ENCODE peak calls at places on chromosomes 5 and 9, in five cellular contexts. F, L, J, V and S are unnamed samples.

GRCh38 chr9:112032733-112033132 is 136.1 kb downstream of the UGCG start:
- DNase-seq in F (peak; percentile 33), V (no peak), L (no peak), J (peak; percentile 71), S (peak; percentile 52)

GRCh38 chr9:75462866-75463265 is 374.6 kb downstream of the OSTF1 start:
- DNase-seq in F (no peak), J (no peak), V (no peak), L (no peak), S (no peak)

GRCh38 chr5:113122053-113122452 is 145.5 kb downstream of the DCP2 start:
- DNase-seq in L (no peak), F (peak; percentile 99), J (peak; percentile 94), V (no peak), S (peak; percentile 74)

GRCh38 chr9:134324359-134325095 is 1.7 kb upstream of the RXRA start:
- DNase-seq in L (no peak), J (peak; percentile 35), V (no peak), F (peak; percentile 75), S (peak; percentile 17)

GRCh38 chr9:121085661-121086060 is 10.9 kb downstream of the CNTRL start:
- DNase-seq in V (no peak), L (no peak), J (peak; percentile 61), F (peak; percentile 78), S (no peak)

GRCh38 chr5:138574744-138575193 is 432 bp downstream of the HSPA9 start:
- DNase-seq in L (no peak), V (no peak), F (peak; percentile 39), J (peak; percentile 24), S (no peak)

GRCh38 chr5:72407541-72407940 is 87.4 kb downstream of the PTCD2 start:
- DNase-seq in F (peak; percentile 69), J (peak; percentile 47), L (no peak), V (no peak), S (peak; percentile 31)

GRCh38 chr5:43171926-43172325 is 20.1 kb upstream of the NIM1K start:
- DNase-seq in F (peak; percentile 12), V (no peak), L (no peak), J (peak; percentile 38), S (no peak)

GRCh38 chr9:21455320-21455719 is 15.1 kb downstream of the IFNA1 start:
- DNase-seq in L (no peak), F (peak; percentile 50), V (peak; percentile 25), J (peak; percentile 25), S (peak; percentile 54)

GRCh38 chr9:127935765-127936221 is 1.9 kb downstream of the DPM2 start:
- DNase-seq in F (peak; percentile 62), J (peak; percentile 41), V (no peak), L (no peak), S (no peak)

GRCh38 chr5:24644757-24645156 is at the start of gene CDH10:
- DNase-seq in F (no peak), V (peak; percentile 90), J (no peak), L (no peak), S (no peak)

GRCh38 chr5:93427316-93427715 is 153.7 kb downstream of the NR2F1-AS1 start:
- DNase-seq in L (no peak), V (no peak), F (no peak), J (no peak), S (no peak)

GRCh38 chr5:24141046-24141445 is 503.7 kb downstream of the CDH10 start:
- DNase-seq in F (peak; percentile 32), L (no peak), J (no peak), V (no peak), S (no peak)

GRCh38 chr5:178232124-178232919 is at the start of gene PHYKPL:
- DNase-seq in J (peak; percentile 58), F (peak; percentile 63), V (peak; percentile 70), L (peak; percentile 64), S (peak; percentile 67)

GRCh38 chr9:77597057-77597456 is 51.1 kb downstream of the GNA14 start:
- DNase-seq in V (no peak), F (peak; percentile 14), J (no peak), L (no peak), S (peak; percentile 47)

GRCh38 chr5:109610581-109610980 is 79.1 kb upstream of the MAN2A1 start:
- DNase-seq in L (no peak), V (no peak), F (no peak), J (no peak), S (no peak)

GRCh38 chr9:136138566-136138965 is 19.9 kb upstream of the TMEM250 start:
- DNase-seq in F (peak; percentile 21), L (no peak), V (peak; percentile 94), J (no peak), S (peak; percentile 26)

GRCh38 chr5:43313854-43314457 is 744 bp upstream of the HMGCS1 start:
- DNase-seq in J (no peak), V (no peak), F (peak; percentile 57), L (no peak), S (no peak)

GRCh38 chr5:134161712-134162395 is 14.9 kb downstream of the SKP1 start:
- DNase-seq in L (no peak), F (no peak), V (no peak), J (no peak), S (no peak)

GRCh38 chr5:66596791-66597757 is 881 bp downstream of the MAST4 start:
- DNase-seq in V (peak; percentile 47), F (peak; percentile 3), J (no peak), L (no peak), S (peak; percentile 8)

GRCh38 chr5:77428033-77428432 is 64.1 kb downstream of the WDR41 start:
- DNase-seq in L (no peak), J (no peak), V (no peak), F (peak; percentile 53), S (no peak)

GRCh38 chr5:149938791-149939358 is 5.7 kb downstream of the PDE6A start:
- DNase-seq in F (peak; percentile 89), L (no peak), J (peak; percentile 84), V (no peak), S (peak; percentile 87)

GRCh38 chr9:74095925-74096324 is 401.2 kb upstream of the RORB start:
- DNase-seq in J (no peak), F (no peak), V (no peak), L (no peak), S (no peak)

GRCh38 chr5:115494570-115495289 is 49.8 kb downstream of the FEM1C start:
- DNase-seq in F (peak; percentile 56), V (no peak), L (no peak), J (no peak), S (no peak)

GRCh38 chr9:34279431-34279830 is 49.6 kb downstream of the KIF24 start:
- DNase-seq in L (no peak), V (no peak), J (no peak), F (peak; percentile 14), S (no peak)

GRCh38 chr5:56323505-56323904 is 90.4 kb upstream of the ANKRD55 start:
- DNase-seq in F (peak; percentile 29), J (peak; percentile 76), V (no peak), L (no peak), S (peak; percentile 78)

GRCh38 chr5:77012601-77013000 is 17.6 kb upstream of the AGGF1 start:
- DNase-seq in L (no peak), V (no peak), J (no peak), F (peak; percentile 10), S (no peak)

GRCh38 chr5:173706700-173707099 is 90.2 kb upstream of the BOD1 start:
- DNase-seq in V (no peak), L (no peak), J (no peak), F (no peak), S (no peak)

GRCh38 chr9:118829334-118829733 is 539.9 kb downstream of the BRINP1 start:
- DNase-seq in J (no peak), V (no peak), L (no peak), F (peak; percentile 30), S (peak; percentile 7)
- TF ChIP-seq CTCF in J (no peak), V (no peak), L (no peak), F (peak; percentile 40), S (peak; percentile 18)

GRCh38 chr5:52787600-52788504 is at the start of the genes ITGA1 and PELO:
- DNase-seq in F (peak; percentile 76), J (peak; percentile 81), V (peak; percentile 77), L (peak; percentile 22), S (peak; percentile 94)
- TF ChIP-seq CTCF in F (no peak), J (peak; percentile 43), V (no peak), L (no peak), S (peak; percentile 42)

GRCh38 chr5:101390317-101390908 is 487.3 kb upstream of the ST8SIA4 start:
- DNase-seq in V (peak; percentile 14), L (no peak), J (peak; percentile 45), F (peak; percentile 78), S (peak; percentile 38)
- TF ChIP-seq CTCF in V (no peak), L (peak; percentile 57), J (peak; percentile 55), F (peak; percentile 80), S (peak; percentile 59)

GRCh38 chr9:87290241-87290700 is 207.4 kb upstream of the DAPK1 start:
- DNase-seq in V (peak; percentile 29), L (no peak), F (peak; percentile 47), J (peak; percentile 11), S (no peak)
- TF ChIP-seq CTCF in V (no peak), L (no peak), F (peak; percentile 51), J (peak; percentile 41), S (peak; percentile 50)

GRCh38 chr9:93276973-93277372 is 93.0 kb downstream of the WNK2 start:
- DNase-seq in L (no peak), F (peak; percentile 4), V (no peak), J (no peak), S (no peak)
- TF ChIP-seq CTCF in L (no peak), F (no peak), V (no peak), J (no peak), S (no peak)

GRCh38 chr9:4048441-4048840 is 251.4 kb downstream of the GLIS3 start:
- DNase-seq in J (peak; percentile 64), F (peak; percentile 55), L (no peak), V (no peak), S (peak; percentile 67)
- TF ChIP-seq CTCF in J (peak; percentile 49), F (peak; percentile 59), L (no peak), V (no peak), S (peak; percentile 63)

GRCh38 chr9:306907-307306 is 92.2 kb downstream of the DOCK8 start:
- DNase-seq in F (no peak), J (no peak), L (peak; percentile 11), V (peak; percentile 41), S (peak; percentile 1)
- TF ChIP-seq CTCF in F (no peak), J (no peak), L (peak; percentile 33), V (no peak), S (no peak)